ENCODE peak calls at places on chromosomes 11 and 22, in eight cellular contexts. One of them, this sample, is unnamed.

GRCh38 chr11:86735462-86736302 is 63.3 kb upstream of the ME3 start:
- DNase-seq in H4: peak
- DNase-seq in AG10803: peak
- DNase-seq in gastrocnemius medialis: no peak
- DNase-seq in M059J: peak
- DNase-seq in cardiac muscle cell: no peak
- DNase-seq in T follicular helper cell: no peak
- DNase-seq in stimulated activated CD4-positive, alpha-beta T cell treated with anti-CD3 and anti-CD28 coated beads, TNF-alpha, amount 100 ng/mL, for 4 hours: no peak
- DNase-seq in this sample: no peak

GRCh38 chr11:61922539-61922938 is 5.2 kb upstream of the RAB3IL1 start:
- DNase-seq in cardiac muscle cell: no peak
- DNase-seq in gastrocnemius medialis: peak
- DNase-seq in stimulated activated CD4-positive, alpha-beta T cell treated with anti-CD3 and anti-CD28 coated beads, TNF-alpha, amount 100 ng/mL, for 4 hours: no peak
- DNase-seq in M059J: no peak
- DNase-seq in H4: peak
- DNase-seq in T follicular helper cell: no peak
- DNase-seq in AG10803: peak
- DNase-seq in this sample: no peak

GRCh38 chr22:44382461-44383038 is 69.8 kb upstream of the SHISAL1 start:
- DNase-seq in cardiac muscle cell: no peak
- DNase-seq in M059J: no peak
- DNase-seq in stimulated activated CD4-positive, alpha-beta T cell treated with anti-CD3 and anti-CD28 coated beads, TNF-alpha, amount 100 ng/mL, for 4 hours: no peak
- DNase-seq in T follicular helper cell: no peak
- DNase-seq in AG10803: no peak
- DNase-seq in H4: no peak
- DNase-seq in gastrocnemius medialis: no peak
- DNase-seq in this sample: no peak

GRCh38 chr11:73752216-73752867 is 8.5 kb downstream of the RAB6A start:
- DNase-seq in gastrocnemius medialis: no peak
- DNase-seq in stimulated activated CD4-positive, alpha-beta T cell treated with anti-CD3 and anti-CD28 coated beads, TNF-alpha, amount 100 ng/mL, for 4 hours: no peak
- DNase-seq in T follicular helper cell: no peak
- DNase-seq in cardiac muscle cell: no peak
- DNase-seq in AG10803: no peak
- DNase-seq in H4: no peak
- DNase-seq in M059J: peak
- DNase-seq in this sample: no peak

GRCh38 chr11:2077061-2077802 is 62.0 kb downstream of the IGF2 start:
- DNase-seq in gastrocnemius medialis: no peak
- DNase-seq in T follicular helper cell: no peak
- DNase-seq in AG10803: peak
- DNase-seq in H4: peak
- DNase-seq in M059J: peak
- DNase-seq in cardiac muscle cell: no peak
- DNase-seq in stimulated activated CD4-positive, alpha-beta T cell treated with anti-CD3 and anti-CD28 coated beads, TNF-alpha, amount 100 ng/mL, for 4 hours: no peak
- DNase-seq in this sample: no peak

GRCh38 chr11:68312117-68312779 is at the start of gene LRP5:
- DNase-seq in stimulated activated CD4-positive, alpha-beta T cell treated with anti-CD3 and anti-CD28 coated beads, TNF-alpha, amount 100 ng/mL, for 4 hours: no peak
- DNase-seq in gastrocnemius medialis: no peak
- DNase-seq in cardiac muscle cell: peak
- DNase-seq in AG10803: no peak
- DNase-seq in M059J: peak
- DNase-seq in H4: no peak
- DNase-seq in T follicular helper cell: no peak
- DNase-seq in this sample: no peak

GRCh38 chr11:96012086-96012824 is 88.3 kb upstream of the MTMR2 start:
- DNase-seq in T follicular helper cell: peak
- DNase-seq in gastrocnemius medialis: no peak
- DNase-seq in AG10803: peak
- DNase-seq in cardiac muscle cell: peak
- DNase-seq in stimulated activated CD4-positive, alpha-beta T cell treated with anti-CD3 and anti-CD28 coated beads, TNF-alpha, amount 100 ng/mL, for 4 hours: no peak
- DNase-seq in M059J: peak
- DNase-seq in H4: no peak
- DNase-seq in this sample: peak

GRCh38 chr22:17258015-17258827 is 39.0 kb upstream of the ADA2 start:
- DNase-seq in AG10803: peak
- DNase-seq in H4: peak
- DNase-seq in cardiac muscle cell: peak
- DNase-seq in M059J: peak
- DNase-seq in gastrocnemius medialis: peak
- DNase-seq in stimulated activated CD4-positive, alpha-beta T cell treated with anti-CD3 and anti-CD28 coated beads, TNF-alpha, amount 100 ng/mL, for 4 hours: peak
- DNase-seq in T follicular helper cell: peak
- DNase-seq in this sample: peak

GRCh38 chr11:128484172-128484571 is 103.2 kb downstream of the ETS1 start:
- DNase-seq in AG10803: no peak
- DNase-seq in H4: no peak
- DNase-seq in M059J: peak
- DNase-seq in gastrocnemius medialis: no peak
- DNase-seq in cardiac muscle cell: no peak
- DNase-seq in stimulated activated CD4-positive, alpha-beta T cell treated with anti-CD3 and anti-CD28 coated beads, TNF-alpha, amount 100 ng/mL, for 4 hours: no peak
- DNase-seq in T follicular helper cell: no peak
- DNase-seq in this sample: no peak

GRCh38 chr11:1780700-1781592 is 17.2 kb upstream of the CTSD start:
- DNase-seq in cardiac muscle cell: no peak
- DNase-seq in M059J: no peak
- DNase-seq in T follicular helper cell: no peak
- DNase-seq in stimulated activated CD4-positive, alpha-beta T cell treated with anti-CD3 and anti-CD28 coated beads, TNF-alpha, amount 100 ng/mL, for 4 hours: no peak
- DNase-seq in H4: no peak
- DNase-seq in gastrocnemius medialis: no peak
- DNase-seq in AG10803: no peak
- DNase-seq in this sample: no peak

GRCh38 chr11:76824980-76825725 is 35.6 kb upstream of the ACER3 start:
- DNase-seq in M059J: peak
- DNase-seq in gastrocnemius medialis: no peak
- DNase-seq in T follicular helper cell: no peak
- DNase-seq in cardiac muscle cell: no peak
- DNase-seq in stimulated activated CD4-positive, alpha-beta T cell treated with anti-CD3 and anti-CD28 coated beads, TNF-alpha, amount 100 ng/mL, for 4 hours: no peak
- DNase-seq in AG10803: peak
- DNase-seq in H4: peak
- DNase-seq in this sample: no peak

GRCh38 chr11:113474362-113475159 is 637 bp downstream of the DRD2 start:
- DNase-seq in gastrocnemius medialis: peak
- DNase-seq in stimulated activated CD4-positive, alpha-beta T cell treated with anti-CD3 and anti-CD28 coated beads, TNF-alpha, amount 100 ng/mL, for 4 hours: peak
- DNase-seq in T follicular helper cell: peak
- DNase-seq in H4: peak
- DNase-seq in cardiac muscle cell: peak
- DNase-seq in AG10803: peak
- DNase-seq in M059J: peak
- DNase-seq in this sample: peak

GRCh38 chr11:13939952-13940610 is 22.4 kb upstream of the SPON1 start:
- DNase-seq in H4: no peak
- DNase-seq in stimulated activated CD4-positive, alpha-beta T cell treated with anti-CD3 and anti-CD28 coated beads, TNF-alpha, amount 100 ng/mL, for 4 hours: no peak
- DNase-seq in AG10803: peak
- DNase-seq in gastrocnemius medialis: no peak
- DNase-seq in T follicular helper cell: no peak
- DNase-seq in cardiac muscle cell: no peak
- DNase-seq in M059J: peak
- DNase-seq in this sample: no peak

GRCh38 chr22:37491106-37491505 is 4.9 kb upstream of the MFNG start:
- DNase-seq in AG10803: no peak
- DNase-seq in T follicular helper cell: no peak
- DNase-seq in cardiac muscle cell: no peak
- DNase-seq in H4: no peak
- DNase-seq in stimulated activated CD4-positive, alpha-beta T cell treated with anti-CD3 and anti-CD28 coated beads, TNF-alpha, amount 100 ng/mL, for 4 hours: no peak
- DNase-seq in gastrocnemius medialis: no peak
- DNase-seq in M059J: no peak
- DNase-seq in this sample: no peak

GRCh38 chr11:69094111-69094914 is 45.6 kb downstream of the TPCN2 start:
- DNase-seq in H4: no peak
- DNase-seq in AG10803: no peak
- DNase-seq in stimulated activated CD4-positive, alpha-beta T cell treated with anti-CD3 and anti-CD28 coated beads, TNF-alpha, amount 100 ng/mL, for 4 hours: no peak
- DNase-seq in cardiac muscle cell: no peak
- DNase-seq in M059J: peak
- DNase-seq in T follicular helper cell: no peak
- DNase-seq in gastrocnemius medialis: no peak
- DNase-seq in this sample: no peak

GRCh38 chr11:19735512-19735911 is 22.9 kb downstream of the NAV2 start:
- DNase-seq in T follicular helper cell: no peak
- DNase-seq in cardiac muscle cell: no peak
- DNase-seq in gastrocnemius medialis: no peak
- DNase-seq in AG10803: peak
- DNase-seq in stimulated activated CD4-positive, alpha-beta T cell treated with anti-CD3 and anti-CD28 coated beads, TNF-alpha, amount 100 ng/mL, for 4 hours: no peak
- DNase-seq in M059J: peak
- DNase-seq in H4: no peak
- DNase-seq in this sample: no peak

GRCh38 chr11:47499614-47500013 is 50.7 kb upstream of the RAPSN start:
- DNase-seq in H4: no peak
- DNase-seq in stimulated activated CD4-positive, alpha-beta T cell treated with anti-CD3 and anti-CD28 coated beads, TNF-alpha, amount 100 ng/mL, for 4 hours: no peak
- DNase-seq in T follicular helper cell: no peak
- DNase-seq in gastrocnemius medialis: no peak
- DNase-seq in cardiac muscle cell: no peak
- DNase-seq in M059J: no peak
- DNase-seq in AG10803: no peak
- DNase-seq in this sample: no peak

GRCh38 chr11:134951305-134951700 is 539.3 kb upstream of the B3GAT1 start:
- DNase-seq in gastrocnemius medialis: peak
- DNase-seq in M059J: peak
- DNase-seq in T follicular helper cell: no peak
- DNase-seq in stimulated activated CD4-positive, alpha-beta T cell treated with anti-CD3 and anti-CD28 coated beads, TNF-alpha, amount 100 ng/mL, for 4 hours: no peak
- DNase-seq in H4: peak
- DNase-seq in AG10803: peak
- DNase-seq in cardiac muscle cell: no peak
- DNase-seq in this sample: no peak

GRCh38 chr11:76801205-76801604 is 18.0 kb downstream of the TSKU start:
- DNase-seq in cardiac muscle cell: no peak
- DNase-seq in stimulated activated CD4-positive, alpha-beta T cell treated with anti-CD3 and anti-CD28 coated beads, TNF-alpha, amount 100 ng/mL, for 4 hours: no peak
- DNase-seq in T follicular helper cell: no peak
- DNase-seq in H4: no peak
- DNase-seq in AG10803: no peak
- DNase-seq in gastrocnemius medialis: no peak
- DNase-seq in M059J: no peak
- DNase-seq in this sample: no peak

GRCh38 chr11:45896392-45897068 is 10.5 kb downstream of the FREY1 start:
- DNase-seq in stimulated activated CD4-positive, alpha-beta T cell treated with anti-CD3 and anti-CD28 coated beads, TNF-alpha, amount 100 ng/mL, for 4 hours: no peak
- DNase-seq in gastrocnemius medialis: no peak
- DNase-seq in T follicular helper cell: no peak
- DNase-seq in AG10803: no peak
- DNase-seq in cardiac muscle cell: peak
- DNase-seq in H4: peak
- DNase-seq in M059J: no peak
- DNase-seq in this sample: no peak

GRCh38 chr11:96111308-96111707 is 187.4 kb upstream of the MTMR2 start:
- DNase-seq in cardiac muscle cell: no peak
- DNase-seq in T follicular helper cell: no peak
- DNase-seq in gastrocnemius medialis: no peak
- DNase-seq in AG10803: no peak
- DNase-seq in M059J: no peak
- DNase-seq in H4: no peak
- DNase-seq in stimulated activated CD4-positive, alpha-beta T cell treated with anti-CD3 and anti-CD28 coated beads, TNF-alpha, amount 100 ng/mL, for 4 hours: no peak
- DNase-seq in this sample: no peak

GRCh38 chr22:42920101-42920820 is 63.2 kb upstream of the ARFGAP3 start:
- DNase-seq in AG10803: peak
- DNase-seq in stimulated activated CD4-positive, alpha-beta T cell treated with anti-CD3 and anti-CD28 coated beads, TNF-alpha, amount 100 ng/mL, for 4 hours: no peak
- DNase-seq in cardiac muscle cell: no peak
- DNase-seq in T follicular helper cell: no peak
- DNase-seq in H4: no peak
- DNase-seq in gastrocnemius medialis: no peak
- DNase-seq in M059J: peak
- DNase-seq in this sample: no peak

GRCh38 chr22:38107692-38108515 is 2.6 kb downstream of the BAIAP2L2 start:
- DNase-seq in cardiac muscle cell: no peak
- DNase-seq in H4: no peak
- DNase-seq in gastrocnemius medialis: no peak
- DNase-seq in stimulated activated CD4-positive, alpha-beta T cell treated with anti-CD3 and anti-CD28 coated beads, TNF-alpha, amount 100 ng/mL, for 4 hours: no peak
- DNase-seq in M059J: no peak
- DNase-seq in T follicular helper cell: no peak
- DNase-seq in AG10803: peak
- DNase-seq in this sample: no peak

GRCh38 chr22:45994516-45995404 is 17.8 kb upstream of the WNT7B start:
- DNase-seq in H4: peak
- DNase-seq in cardiac muscle cell: peak
- DNase-seq in stimulated activated CD4-positive, alpha-beta T cell treated with anti-CD3 and anti-CD28 coated beads, TNF-alpha, amount 100 ng/mL, for 4 hours: peak
- DNase-seq in M059J: peak
- DNase-seq in gastrocnemius medialis: peak
- DNase-seq in AG10803: peak
- DNase-seq in T follicular helper cell: peak
- DNase-seq in this sample: peak

GRCh38 chr11:88175707-88176066 is 444 bp upstream of the RAB38 start:
- DNase-seq in AG10803: peak
- DNase-seq in cardiac muscle cell: peak
- DNase-seq in T follicular helper cell: no peak
- DNase-seq in gastrocnemius medialis: no peak
- DNase-seq in stimulated activated CD4-positive, alpha-beta T cell treated with anti-CD3 and anti-CD28 coated beads, TNF-alpha, amount 100 ng/mL, for 4 hours: no peak
- DNase-seq in H4: no peak
- DNase-seq in M059J: peak
- DNase-seq in this sample: no peak

GRCh38 chr22:37121887-37122591 is 12.5 kb upstream of the TMPRSS6 start:
- DNase-seq in stimulated activated CD4-positive, alpha-beta T cell treated with anti-CD3 and anti-CD28 coated beads, TNF-alpha, amount 100 ng/mL, for 4 hours: peak
- DNase-seq in AG10803: peak
- DNase-seq in H4: peak
- DNase-seq in cardiac muscle cell: no peak
- DNase-seq in M059J: peak
- DNase-seq in T follicular helper cell: peak
- DNase-seq in gastrocnemius medialis: no peak
- DNase-seq in this sample: no peak

GRCh38 chr22:28798810-28799124 is 1.6 kb downstream of the XBP1 start:
- DNase-seq in M059J: no peak
- DNase-seq in T follicular helper cell: no peak
- DNase-seq in stimulated activated CD4-positive, alpha-beta T cell treated with anti-CD3 and anti-CD28 coated beads, TNF-alpha, amount 100 ng/mL, for 4 hours: no peak
- DNase-seq in gastrocnemius medialis: no peak
- DNase-seq in cardiac muscle cell: no peak
- DNase-seq in AG10803: no peak
- DNase-seq in H4: no peak
- DNase-seq in this sample: no peak

GRCh38 chr11:117550466-117550865 is 222.8 kb downstream of the CEP164 start:
- DNase-seq in H4: no peak
- DNase-seq in stimulated activated CD4-positive, alpha-beta T cell treated with anti-CD3 and anti-CD28 coated beads, TNF-alpha, amount 100 ng/mL, for 4 hours: no peak
- DNase-seq in T follicular helper cell: no peak
- DNase-seq in AG10803: no peak
- DNase-seq in cardiac muscle cell: no peak
- DNase-seq in gastrocnemius medialis: no peak
- DNase-seq in M059J: no peak
- DNase-seq in this sample: no peak

GRCh38 chr22:39290724-39291161 is 28.7 kb downstream of the RPL3 start:
- DNase-seq in stimulated activated CD4-positive, alpha-beta T cell treated with anti-CD3 and anti-CD28 coated beads, TNF-alpha, amount 100 ng/mL, for 4 hours: no peak
- DNase-seq in cardiac muscle cell: peak
- DNase-seq in AG10803: no peak
- DNase-seq in T follicular helper cell: no peak
- DNase-seq in M059J: peak
- DNase-seq in H4: no peak
- DNase-seq in gastrocnemius medialis: peak
- DNase-seq in this sample: no peak

GRCh38 chr22:49068861-49069260 is 758.8 kb downstream of the BRD1 start:
- DNase-seq in AG10803: no peak
- DNase-seq in stimulated activated CD4-positive, alpha-beta T cell treated with anti-CD3 and anti-CD28 coated beads, TNF-alpha, amount 100 ng/mL, for 4 hours: no peak
- DNase-seq in H4: no peak
- DNase-seq in T follicular helper cell: no peak
- DNase-seq in cardiac muscle cell: no peak
- DNase-seq in M059J: no peak
- DNase-seq in gastrocnemius medialis: no peak
- DNase-seq in this sample: no peak